ENCODE peak calls at places on chromosomes 12 and 14, in eight cellular contexts. K is AG08395; C is body of pancreas; F is CD8-positive, alpha-beta T cell; G is SIG-M5; E is heart right ventricle; L is iPS-NIHi11; S is putamen. Q is an unnamed sample.

GRCh38 chr12:62933871-62934798 is 815 bp downstream of the PPM1H start:
- DNase-seq in K (peak), L (peak), S (peak), G (no peak), C (peak), F (no peak), E (peak), Q (peak)

GRCh38 chr14:36580856-36581831 is 1.3 kb downstream of the NKX2-8 start:
- DNase-seq in C (peak), F (no peak), S (no peak), K (peak), E (no peak), L (peak), G (no peak), Q (peak)

GRCh38 chr12:121688966-121689365 is 19.5 kb upstream of the MORN3 start:
- DNase-seq in C (no peak), L (no peak), F (no peak), K (no peak), S (no peak), G (no peak), E (no peak), Q (no peak)

GRCh38 chr14:52110441-52111086 is 41.7 kb upstream of the NID2 start:
- DNase-seq in S (no peak), L (no peak), C (no peak), E (no peak), K (no peak), G (no peak), F (no peak), Q (no peak)

GRCh38 chr12:52783563-52784316 is 6.6 kb upstream of the KRT76 start:
- DNase-seq in F (no peak), K (no peak), E (no peak), S (no peak), L (no peak), G (no peak), C (no peak), Q (no peak)

GRCh38 chr14:69877492-69877891 is 1.7 kb upstream of the SMOC1 start:
- DNase-seq in L (no peak), E (no peak), K (no peak), F (no peak), G (no peak), S (peak), C (no peak), Q (no peak)

GRCh38 chr12:132284618-132285310 is 44.6 kb downstream of the GALNT9 start:
- DNase-seq in K (no peak), S (no peak), E (no peak), G (no peak), C (no peak), F (no peak), L (no peak), Q (no peak)

GRCh38 chr12:113136128-113136989 is 798 bp upstream of the RASAL1 start:
- DNase-seq in L (peak), C (peak), S (peak), K (no peak), G (no peak), E (no peak), F (peak), Q (no peak)

GRCh38 chr14:50676814-50677516 is 8.9 kb upstream of the SAV1 start:
- DNase-seq in L (no peak), K (no peak), C (no peak), E (no peak), G (no peak), S (no peak), F (no peak), Q (no peak)

GRCh38 chr12:54700301-54700700 is 52.1 kb upstream of the DCD start:
- DNase-seq in F (no peak), S (no peak), E (no peak), G (no peak), K (no peak), C (no peak), L (no peak), Q (no peak)

GRCh38 chr14:101783260-101784016 is 21.9 kb downstream of the PPP2R5C start:
- DNase-seq in F (no peak), S (no peak), E (no peak), C (no peak), G (no peak), K (no peak), L (no peak), Q (no peak)

GRCh38 chr12:33724867-33725266 is 285.2 kb upstream of the SYT10 start:
- DNase-seq in S (no peak), C (no peak), G (no peak), K (no peak), E (no peak), F (no peak), L (no peak), Q (no peak)

GRCh38 chr12:120886194-120887018 is 17.8 kb downstream of the SPPL3 start:
- DNase-seq in G (no peak), C (no peak), L (no peak), K (no peak), S (no peak), E (no peak), F (no peak), Q (no peak)

GRCh38 chr14:86057018-86057667 is 527.2 kb downstream of the FLRT2 start:
- DNase-seq in F (no peak), C (no peak), K (peak), G (no peak), E (no peak), S (peak), L (peak), Q (peak)

GRCh38 chr12:106067606-106068205 is 71.0 kb downstream of the NUAK1 start:
- DNase-seq in C (no peak), E (no peak), F (no peak), G (no peak), S (no peak), L (no peak), K (no peak), Q (no peak)

GRCh38 chr14:83706555-83706954 is 1823.4 kb upstream of the FLRT2 start:
- DNase-seq in F (no peak), K (no peak), C (peak), S (no peak), E (no peak), L (peak), G (no peak), Q (peak)

GRCh38 chr14:97401714-97402113 is 604.5 kb downstream of the VRK1 start:
- DNase-seq in K (no peak), S (peak), G (no peak), C (no peak), E (no peak), F (no peak), L (no peak), Q (no peak)

GRCh38 chr12:56474389-56474788 is 6.0 kb downstream of the SPRYD4 start:
- DNase-seq in L (no peak), G (no peak), S (no peak), K (no peak), C (no peak), E (peak), F (no peak), Q (no peak)

GRCh38 chr12:109529618-109530300 is 43.5 kb downstream of the MMAB start:
- DNase-seq in L (peak), K (no peak), G (no peak), S (no peak), E (no peak), F (no peak), C (no peak), Q (peak)

GRCh38 chr14:22657861-22658260 is 13.7 kb upstream of the OR6J1 start:
- DNase-seq in L (no peak), G (no peak), C (no peak), E (no peak), K (no peak), F (no peak), S (no peak), Q (peak)

GRCh38 chr12:57276935-57277563 is 26.1 kb upstream of the STAC3 start:
- DNase-seq in S (no peak), C (peak), E (no peak), L (peak), G (no peak), F (no peak), K (peak), Q (peak)

GRCh38 chr12:49777800-49778748 is 36.7 kb downstream of the TMBIM6 start:
- DNase-seq in K (peak), F (peak), G (no peak), E (no peak), S (peak), C (peak), L (peak), Q (peak)

GRCh38 chr14:24659916-24660570 is 26.1 kb upstream of the GZMB start:
- DNase-seq in L (no peak), E (no peak), K (no peak), S (no peak), G (peak), F (no peak), C (no peak), Q (no peak)

GRCh38 chr12:43979450-43979849 is 143.6 kb downstream of the TMEM117 start:
- DNase-seq in C (no peak), G (no peak), F (no peak), E (no peak), S (no peak), K (no peak), L (no peak), Q (no peak)